ENCODE peak calls at places on chromosomes 2 and 18, in seven cellular contexts. One of them, this sample, is unnamed.

GRCh38 chr18:73752965-73753364 is 394.7 kb downstream of the FBXO15 start:
- DNase-seq in AG10803: no peak
- DNase-seq in HFFc6: no peak
- DNase-seq in HT-29: no peak
- DNase-seq in WERI-Rb-1: no peak
- DNase-seq in endothelial cell: no peak
- DNase-seq in HepG2: no peak
- DNase-seq in this sample: peak

GRCh38 chr2:196086517-196087368 is 18.1 kb upstream of the DNAH7 start:
- DNase-seq in AG10803: no peak
- DNase-seq in endothelial cell: no peak
- DNase-seq in HT-29: no peak
- DNase-seq in HepG2: no peak
- DNase-seq in WERI-Rb-1: no peak
- DNase-seq in HFFc6: no peak
- DNase-seq in this sample: no peak

GRCh38 chr2:46737577-46737976 is 178.0 kb downstream of the MCFD2 start:
- DNase-seq in HepG2: peak
- DNase-seq in HT-29: peak
- DNase-seq in HFFc6: peak
- DNase-seq in AG10803: no peak
- DNase-seq in endothelial cell: no peak
- DNase-seq in WERI-Rb-1: no peak
- DNase-seq in this sample: peak

GRCh38 chr2:128026422-128027277 is 1.2 kb downstream of the SAP130 start:
- DNase-seq in AG10803: peak
- DNase-seq in WERI-Rb-1: no peak
- DNase-seq in HepG2: no peak
- DNase-seq in HFFc6: no peak
- DNase-seq in endothelial cell: no peak
- DNase-seq in HT-29: peak
- DNase-seq in this sample: no peak

GRCh38 chr2:233718552-233718951 is at the start of gene UGT1A4:
- DNase-seq in HFFc6: no peak
- DNase-seq in endothelial cell: no peak
- DNase-seq in AG10803: no peak
- DNase-seq in HT-29: no peak
- DNase-seq in HepG2: no peak
- DNase-seq in WERI-Rb-1: no peak
- DNase-seq in this sample: no peak

GRCh38 chr2:57720728-57721627 is 325.6 kb upstream of the VRK2 start:
- DNase-seq in AG10803: peak
- DNase-seq in HepG2: peak
- DNase-seq in endothelial cell: peak
- DNase-seq in HFFc6: peak
- DNase-seq in HT-29: peak
- DNase-seq in WERI-Rb-1: peak
- DNase-seq in this sample: no peak

GRCh38 chr2:68726608-68727367 is 7.8 kb upstream of the ARHGAP25 start:
- DNase-seq in WERI-Rb-1: no peak
- DNase-seq in HepG2: no peak
- DNase-seq in endothelial cell: no peak
- DNase-seq in HT-29: no peak
- DNase-seq in AG10803: no peak
- DNase-seq in HFFc6: no peak
- DNase-seq in this sample: no peak

GRCh38 chr18:21330122-21330701 is 88.2 kb downstream of the GREB1L start:
- DNase-seq in HepG2: peak
- DNase-seq in endothelial cell: no peak
- DNase-seq in AG10803: peak
- DNase-seq in HT-29: peak
- DNase-seq in HFFc6: peak
- DNase-seq in WERI-Rb-1: no peak
- DNase-seq in this sample: peak

GRCh38 chr2:235698028-235698427 is 204.2 kb downstream of the AGAP1 start:
- DNase-seq in HepG2: no peak
- DNase-seq in AG10803: no peak
- DNase-seq in HT-29: no peak
- DNase-seq in WERI-Rb-1: no peak
- DNase-seq in endothelial cell: no peak
- DNase-seq in HFFc6: no peak
- DNase-seq in this sample: no peak

GRCh38 chr2:118643286-118643685 is 204.2 kb downstream of the EN1 start:
- DNase-seq in HepG2: no peak
- DNase-seq in WERI-Rb-1: no peak
- DNase-seq in HFFc6: no peak
- DNase-seq in HT-29: no peak
- DNase-seq in AG10803: peak
- DNase-seq in endothelial cell: no peak
- DNase-seq in this sample: no peak

GRCh38 chr18:67517224-67517765 is 775 bp upstream of the DSEL start:
- DNase-seq in HFFc6: no peak
- DNase-seq in HT-29: no peak
- DNase-seq in endothelial cell: no peak
- DNase-seq in HepG2: no peak
- DNase-seq in AG10803: peak
- DNase-seq in WERI-Rb-1: no peak
- DNase-seq in this sample: no peak

GRCh38 chr2:237665713-237666143 is 38.3 kb downstream of the LRRFIP1 start:
- DNase-seq in HepG2: peak
- DNase-seq in HT-29: no peak
- DNase-seq in HFFc6: no peak
- DNase-seq in endothelial cell: no peak
- DNase-seq in AG10803: no peak
- DNase-seq in WERI-Rb-1: no peak
- DNase-seq in this sample: no peak

GRCh38 chr18:45009766-45010165 is 329.1 kb downstream of the SETBP1 start:
- DNase-seq in WERI-Rb-1: no peak
- DNase-seq in HFFc6: no peak
- DNase-seq in AG10803: no peak
- DNase-seq in HepG2: no peak
- DNase-seq in HT-29: no peak
- DNase-seq in endothelial cell: no peak
- DNase-seq in this sample: no peak

GRCh38 chr18:58501033-58501432 is 127.9 kb downstream of the ALPK2 start:
- DNase-seq in HFFc6: no peak
- DNase-seq in HT-29: no peak
- DNase-seq in HepG2: no peak
- DNase-seq in AG10803: no peak
- DNase-seq in WERI-Rb-1: no peak
- DNase-seq in endothelial cell: no peak
- DNase-seq in this sample: no peak

GRCh38 chr2:205188516-205189138 is 493.7 kb upstream of the NRP2 start:
- DNase-seq in HFFc6: no peak
- DNase-seq in HepG2: no peak
- DNase-seq in WERI-Rb-1: no peak
- DNase-seq in HT-29: no peak
- DNase-seq in AG10803: peak
- DNase-seq in endothelial cell: no peak
- DNase-seq in this sample: no peak

GRCh38 chr18:43159091-43159490 is 43.6 kb upstream of the RIT2 start:
- DNase-seq in AG10803: peak
- DNase-seq in endothelial cell: no peak
- DNase-seq in WERI-Rb-1: no peak
- DNase-seq in HFFc6: no peak
- DNase-seq in HT-29: no peak
- DNase-seq in HepG2: no peak
- DNase-seq in this sample: no peak

GRCh38 chr18:13572721-13573120 is 153.6 kb downstream of the FAM210A start:
- DNase-seq in HepG2: no peak
- DNase-seq in HT-29: no peak
- DNase-seq in WERI-Rb-1: no peak
- DNase-seq in AG10803: no peak
- DNase-seq in HFFc6: no peak
- DNase-seq in endothelial cell: no peak
- DNase-seq in this sample: no peak

GRCh38 chr18:35474884-35475283 is 22.9 kb downstream of the INO80C start:
- DNase-seq in WERI-Rb-1: no peak
- DNase-seq in HepG2: no peak
- DNase-seq in endothelial cell: no peak
- DNase-seq in AG10803: peak
- DNase-seq in HT-29: no peak
- DNase-seq in HFFc6: no peak
- DNase-seq in this sample: no peak

GRCh38 chr2:201116115-201116958 is at the start of gene CFLAR:
- DNase-seq in endothelial cell: peak
- DNase-seq in HepG2: peak
- DNase-seq in HT-29: peak
- DNase-seq in AG10803: peak
- DNase-seq in WERI-Rb-1: no peak
- DNase-seq in HFFc6: peak
- DNase-seq in this sample: peak

GRCh38 chr2:2647156-2647555 is 316.1 kb upstream of the MYT1L start:
- DNase-seq in AG10803: no peak
- DNase-seq in WERI-Rb-1: no peak
- DNase-seq in HT-29: peak
- DNase-seq in HepG2: no peak
- DNase-seq in endothelial cell: no peak
- DNase-seq in HFFc6: no peak
- DNase-seq in this sample: no peak

GRCh38 chr18:36314098-36314497 is 16.6 kb downstream of the FHOD3 start:
- DNase-seq in WERI-Rb-1: no peak
- DNase-seq in HFFc6: no peak
- DNase-seq in AG10803: peak
- DNase-seq in HepG2: no peak
- DNase-seq in HT-29: no peak
- DNase-seq in endothelial cell: no peak
- DNase-seq in this sample: no peak

GRCh38 chr2:143732076-143732475 is 602.9 kb downstream of the ARHGAP15 start:
- DNase-seq in endothelial cell: no peak
- DNase-seq in HT-29: no peak
- DNase-seq in AG10803: no peak
- DNase-seq in HepG2: no peak
- DNase-seq in WERI-Rb-1: no peak
- DNase-seq in HFFc6: no peak
- DNase-seq in this sample: no peak

GRCh38 chr2:47602996-47603395 is 179.9 kb upstream of the MSH6 start:
- DNase-seq in endothelial cell: no peak
- DNase-seq in HepG2: no peak
- DNase-seq in HT-29: no peak
- DNase-seq in AG10803: no peak
- DNase-seq in HFFc6: no peak
- DNase-seq in WERI-Rb-1: no peak
- DNase-seq in this sample: no peak

GRCh38 chr18:7812431-7813063 is 245.4 kb downstream of the PTPRM start:
- DNase-seq in AG10803: peak
- DNase-seq in WERI-Rb-1: peak
- DNase-seq in endothelial cell: no peak
- DNase-seq in HepG2: peak
- DNase-seq in HT-29: no peak
- DNase-seq in HFFc6: peak
- DNase-seq in this sample: no peak